ENCODE peak calls at places on chromosomes 5 and 9, in seven cellular contexts. W is lung, B is mammary epithelial cell, F is GM12878, T is transverse colon, V is neural progenitor cell, U is sigmoid colon. J is an unnamed sample.

GRCh38 chr5:169415351-169415750 is 114.4 kb upstream of the SLIT3 start:
- DNase-seq in B (no peak), T (no peak), W (no peak), U (no peak), F (no peak), V (no peak), J (no peak)

GRCh38 chr9:37929441-37929895 is 25.5 kb upstream of the SLC25A51 start:
- DNase-seq in B (no peak), F (no peak), V (no peak), U (no peak), T (no peak), W (no peak), J (no peak)

GRCh38 chr5:157821822-157822622 is 36.9 kb downstream of the CLINT1 start:
- DNase-seq in F (no peak), V (no peak), T (no peak), W (no peak), B (peak; percentile 3), U (no peak), J (no peak)

GRCh38 chr9:95874989-95875304 is 544 bp upstream of the ERCC6L2 start:
- DNase-seq in W (peak; percentile 48), T (peak; percentile 67), B (peak; percentile 52), F (no peak), V (peak; percentile 52), U (peak; percentile 79), J (peak; percentile 58)

GRCh38 chr9:35295369-35296036 is 133.7 kb downstream of the UNC13B start:
- DNase-seq in T (no peak), F (no peak), W (no peak), U (no peak), B (no peak), V (no peak), J (no peak)

GRCh38 chr5:11384441-11385250 is 519.6 kb downstream of the CTNND2 start:
- DNase-seq in T (no peak), U (peak; percentile 60), F (no peak), B (peak; percentile 1), W (no peak), V (peak; percentile 55), J (no peak)

GRCh38 chr5:32107291-32107690 is 66.8 kb downstream of the GOLPH3 start:
- DNase-seq in U (no peak), W (no peak), T (no peak), V (no peak), B (no peak), F (no peak), J (no peak)

GRCh38 chr5:56475689-56476486 is 242.8 kb upstream of the ANKRD55 start:
- DNase-seq in B (no peak), V (no peak), W (no peak), U (no peak), T (no peak), F (no peak), J (no peak)

GRCh38 chr5:14445581-14446290 is 135.9 kb upstream of the OTULINL start:
- DNase-seq in U (peak; percentile 77), T (no peak), F (no peak), B (peak; percentile 31), V (peak; percentile 92), W (no peak), J (no peak)

GRCh38 chr9:37503736-37504135 is 18.0 kb downstream of the POLR1E start:
- DNase-seq in T (peak; percentile 13), B (no peak), W (peak; percentile 41), F (no peak), U (no peak), V (no peak), J (no peak)

GRCh38 chr9:133604214-133604613 is 5.0 kb downstream of the FAM163B start:
- DNase-seq in W (no peak), V (no peak), B (no peak), U (no peak), F (no peak), T (no peak), J (no peak)

GRCh38 chr9:137270929-137271695 is 6.4 kb upstream of the TOR4A start:
- DNase-seq in V (no peak), W (no peak), F (no peak), T (no peak), B (no peak), U (no peak), J (no peak)

GRCh38 chr5:180521591-180521990 is 27.4 kb downstream of the CNOT6 start:
- DNase-seq in V (no peak), B (no peak), T (no peak), W (no peak), F (no peak), U (no peak), J (no peak)

GRCh38 chr5:56633950-56634349 is 181.4 kb upstream of the MAP3K1 start:
- DNase-seq in T (no peak), U (no peak), V (no peak), W (no peak), F (no peak), B (no peak), J (no peak)

GRCh38 chr5:166127766-166128565 is 2163.5 kb upstream of the WWC1 start:
- DNase-seq in U (no peak), T (no peak), W (no peak), B (no peak), F (no peak), V (no peak), J (no peak)

GRCh38 chr5:176533894-176534611 is 3.1 kb downstream of the RNF44 start:
- DNase-seq in U (no peak), F (no peak), B (peak; percentile 42), W (no peak), V (no peak), T (peak; percentile 47), J (peak; percentile 36)

GRCh38 chr5:60382761-60383160 is 317.2 kb downstream of the DEPDC1B start:
- DNase-seq in V (no peak), T (no peak), W (no peak), B (peak; percentile 29), U (no peak), F (peak; percentile 40), J (no peak)
- TF ChIP-seq CTCF in V (peak; percentile 46), T (no peak), W (no peak), B (peak; percentile 31), U (peak; percentile 34), F (peak; percentile 38), J (peak; percentile 11)

DNA sequence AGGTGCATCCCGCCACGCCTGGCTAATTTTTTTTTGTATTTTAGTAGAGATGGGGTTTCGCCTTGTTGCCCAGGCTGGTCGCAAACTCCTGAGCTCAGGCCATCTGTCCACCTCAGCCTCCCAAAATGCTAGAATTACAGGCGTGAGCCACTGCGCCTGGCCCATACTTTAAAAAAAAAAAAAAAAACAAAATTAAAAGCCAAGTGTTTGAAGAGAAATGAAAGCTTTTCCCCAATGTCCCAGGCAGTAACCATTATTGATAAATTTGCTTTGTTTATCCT is 9.5 kb downstream of the PRRC2B start:
- DNase-seq in B (no peak), F (no peak), T (no peak), U (no peak), V (no peak), W (no peak), J (no peak)
- H3K27ac ChIP-seq in B (no peak overlapping the region), F (no peak overlapping the region), T (peak overlapping the region; percentile 80), U (peak overlapping the region; percentile 97), V (peak overlapping the region; percentile 82), W (peak overlapping the region; percentile 59), J (peak overlapping the region; percentile 88)

GRCh38 chr5:94111209-94112004 is 370.0 kb upstream of the POU5F2 start:
- DNase-seq in F (peak; percentile 69), V (peak; percentile 89), U (peak; percentile 97), T (peak; percentile 96), B (peak; percentile 95), W (peak; percentile 96), J (peak; percentile 95)
- TF ChIP-seq CTCF in F (no peak), V (peak; percentile 38), U (peak; percentile 9), T (peak; percentile 12), B (no peak), W (no peak), J (peak; percentile 50)

GRCh38 chr5:140551872-140552271 is 4.4 kb downstream of the EIF4EBP3 start:
- DNase-seq in W (no peak), B (no peak), F (no peak), U (no peak), T (no peak), V (no peak), J (no peak)

GRCh38 chr5:140556438-140556837 is 835 bp downstream of the SRA1 start:
- DNase-seq in W (no peak), V (no peak), U (no peak), F (no peak), B (no peak), T (no peak), J (no peak)

GRCh38 chr5:140554454-140554853 is 2.8 kb downstream of the SRA1 start:
- DNase-seq in T (no peak), F (no peak), V (no peak), B (peak; percentile 45), W (no peak), U (no peak), J (no peak)

GRCh38 chr5:140555747-140556312 is 1.4 kb downstream of the SRA1 start:
- DNase-seq in W (no peak), T (no peak), F (no peak), B (no peak), V (no peak), U (no peak), J (no peak)

DNA sequence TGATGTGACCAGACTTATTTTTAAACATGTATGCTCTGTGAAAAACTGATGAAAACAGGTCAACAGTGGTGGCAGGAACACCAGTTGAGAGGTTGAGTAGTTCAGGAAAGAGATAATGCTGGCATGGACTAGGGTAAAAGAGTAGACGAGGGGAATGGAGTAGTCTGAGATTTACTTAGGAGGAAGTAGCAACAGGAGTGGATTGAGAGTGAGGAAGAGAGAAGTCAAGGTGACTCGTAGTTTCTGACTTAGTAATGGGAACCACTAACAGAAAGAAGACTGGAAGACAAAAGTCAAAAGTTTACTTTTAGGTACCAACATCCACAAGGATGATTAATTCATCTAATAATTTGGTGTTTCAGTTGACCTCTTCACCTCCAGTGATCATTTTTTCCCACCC is 3.6 kb downstream of the SRA1 start:
- DNase-seq in W (no peak), F (no peak), U (no peak), T (no peak), B (peak; percentile 80), V (no peak), J (no peak)
- H3K27ac ChIP-seq in W (no peak overlapping the region), F (peak overlapping the region; percentile 16), U (peak overlapping the region; percentile 98), T (no peak overlapping the region), B (peak overlapping the region; percentile 66), V (no peak overlapping the region), J (peak overlapping the region; percentile 2)

DNA sequence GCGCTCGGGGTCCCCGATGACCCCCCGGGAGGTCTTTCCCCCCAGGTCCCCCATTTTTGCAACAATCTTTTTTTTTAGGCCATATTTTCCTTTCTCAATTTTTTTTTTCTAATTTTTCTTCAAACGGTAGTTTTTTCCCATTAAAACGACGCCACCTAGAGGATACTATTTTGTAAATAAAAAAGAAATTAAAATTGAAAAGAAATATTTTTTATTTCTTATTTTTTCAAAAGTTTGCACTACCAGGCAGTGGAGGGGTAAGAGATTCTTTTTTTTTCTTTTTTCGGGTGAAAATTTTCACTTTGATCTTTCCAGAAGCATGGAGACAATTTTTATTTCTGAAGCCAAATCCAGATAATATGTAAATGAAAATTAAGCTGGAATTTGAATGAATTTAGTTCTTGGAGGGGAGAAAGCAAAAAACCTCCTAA is 712 bp downstream of the ZNF618 start:
- DNase-seq in F (no peak), V (peak; percentile 29), U (no peak), B (no peak), W (no peak), T (no peak), J (no peak)
- TF ChIP-seq CTCF in F (peak; percentile 0), V (peak; percentile 75), U (peak; percentile 51), B (peak; percentile 23), W (no peak), T (peak; percentile 59), J (peak; percentile 55)